ENCODE peak calls at places on chromosomes 7 and 10, in eight cellular contexts. T is colonic mucosa, M is H9, Q is endothelial cell of umbilical vein, K is mesenchymal stem cell, Z is SK-N-SH, A is IMR-90, Y is kidney. W is an unnamed sample.

GRCh38 chr10:132308588-132309451 is 1.1 kb upstream of the STK32C start:
- DNase-seq in T (no peak), M (peak), Q (no peak), K (no peak), Z (no peak), A (no peak), Y (peak), W (no peak)

GRCh38 chr7:6158424-6159096 is 113.9 kb downstream of the CYTH3 start:
- DNase-seq in T (no peak), M (no peak), Q (no peak), K (no peak), Z (peak), A (no peak), Y (no peak), W (no peak)

GRCh38 chr7:18352339-18353255 is 143.0 kb upstream of the HDAC9 start:
- DNase-seq in T (peak), M (peak), Q (peak), K (peak), Z (peak), A (peak), Y (no peak), W (peak)

GRCh38 chr7:69849268-69849667 is 251.0 kb downstream of the AUTS2 start:
- DNase-seq in T (no peak), M (no peak), Q (no peak), K (no peak), Z (no peak), A (no peak), Y (no peak), W (no peak)

GRCh38 chr7:47782022-47782421 is 166.2 kb downstream of the PKD1L1 start:
- DNase-seq in T (no peak), M (no peak), Q (no peak), K (no peak), Z (no peak), A (peak), Y (no peak), W (no peak)

GRCh38 chr7:8597565-8597964 is 164.2 kb downstream of the NXPH1 start:
- DNase-seq in T (no peak), M (no peak), Q (no peak), K (no peak), Z (no peak), A (no peak), Y (no peak), W (no peak)

GRCh38 chr7:155412416-155413253 is 45.3 kb upstream of the EN2 start:
- DNase-seq in T (peak), M (peak), Q (peak), K (no peak), Z (peak), A (peak), Y (no peak), W (peak)

GRCh38 chr7:8719102-8719501 is 285.7 kb downstream of the NXPH1 start:
- DNase-seq in T (no peak), M (no peak), Q (no peak), K (no peak), Z (no peak), A (no peak), Y (no peak), W (no peak)

GRCh38 chr7:55280031-55280454 is 85.1 kb upstream of the LANCL2 start:
- DNase-seq in T (peak), M (peak), Q (peak), K (peak), Z (peak), A (peak), Y (no peak), W (peak)

DNA sequence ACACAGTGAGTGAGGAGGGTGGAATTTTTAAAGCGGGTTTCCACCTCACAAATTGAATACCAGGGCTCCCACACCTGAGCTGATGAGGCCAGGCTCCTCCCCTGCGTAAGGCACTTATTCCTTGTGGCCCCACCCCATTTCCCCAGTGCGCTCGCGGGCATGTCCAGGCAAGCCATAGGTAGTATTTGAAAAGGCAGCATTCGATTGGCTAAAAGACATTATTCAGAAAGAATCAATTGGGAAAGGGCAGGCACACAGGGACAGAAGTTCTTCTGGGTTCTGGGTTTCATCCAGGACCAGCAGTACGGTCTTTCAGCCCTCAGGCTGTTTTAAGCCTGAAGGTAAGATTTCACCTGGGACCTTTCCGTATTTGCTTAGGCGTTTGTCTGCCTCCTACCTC is 222.3 kb downstream of the BBS9 start:
- DNase-seq in T (no peak), M (peak), Q (no peak), K (no peak), Z (no peak), A (no peak), Y (no peak), W (no peak)
- H3K27ac ChIP-seq in T (no peak), M (peak), Q (no peak), K (no peak), Z (no peak), A (no peak), Y (no peak), W (no peak)

GRCh38 chr10:4543943-4544540 is 282.0 kb upstream of the AKR1E2 start:
- DNase-seq in T (no peak), M (no peak), Q (no peak), K (no peak), Z (no peak), A (no peak), Y (no peak), W (no peak)
- H3K9ac ChIP-seq in T (no peak), M (no peak), Q (no peak), K (peak), Z (no peak), A (no peak), Y (no peak), W (no peak)

GRCh38 chr7:46545790-46546189 is 624.7 kb upstream of the IGFBP3 start:
- DNase-seq in T (no peak), M (no peak), Q (peak), K (peak), Z (no peak), A (peak), Y (no peak), W (peak)
- H3K27ac ChIP-seq in T (no peak), M (no peak), Q (peak), K (no peak), Z (no peak), A (no peak), Y (no peak), W (peak)

DNA sequence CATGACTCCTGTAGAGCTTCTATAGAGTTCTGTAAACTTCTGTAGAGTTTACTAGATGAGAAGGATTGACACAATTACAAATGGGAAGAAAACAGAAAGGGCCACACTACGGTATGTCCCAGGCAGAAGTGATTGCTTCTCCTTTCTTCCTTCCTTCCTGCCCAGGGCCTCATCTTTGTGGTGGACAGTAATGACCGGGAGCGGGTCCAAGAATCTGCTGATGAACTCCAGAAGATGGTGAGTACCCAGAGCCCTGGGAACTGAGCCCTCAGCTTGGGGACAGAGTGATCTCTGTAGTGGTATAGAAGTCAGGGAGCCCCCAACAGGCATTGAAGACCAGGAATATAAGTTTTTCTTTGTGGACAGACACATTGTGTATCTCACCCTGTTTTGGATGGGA is 1.7 kb downstream of the ARF5 start:
- DNase-seq in T (no peak), M (no peak), Q (no peak), K (no peak), Z (no peak), A (no peak), Y (no peak), W (no peak)
- H3K9ac ChIP-seq in T (no peak), M (no peak), Q (no peak), K (peak), Z (peak), A (no peak), Y (no peak), W (no peak)

GRCh38 chr10:79192677-79193003 is 123.9 kb downstream of the ZMIZ1 start:
- DNase-seq in T (no peak), M (no peak), Q (peak), K (peak), Z (no peak), A (peak), Y (no peak), W (peak)

GRCh38 chr10:79195091-79195923 is 126.5 kb downstream of the ZMIZ1 start:
- DNase-seq in T (peak), M (peak), Q (peak), K (peak), Z (peak), A (peak), Y (peak), W (peak)

GRCh38 chr10:79191951-79192676 is 123.3 kb downstream of the ZMIZ1 start:
- DNase-seq in T (no peak), M (no peak), Q (no peak), K (no peak), Z (no peak), A (no peak), Y (no peak), W (no peak)

GRCh38 chr10:79196470-79197461 is 128.0 kb downstream of the ZMIZ1 start:
- DNase-seq in T (peak), M (peak), Q (peak), K (peak), Z (peak), A (peak), Y (peak), W (peak)

GRCh38 chr10:79193694-79194382 is 125.1 kb downstream of the ZMIZ1 start:
- DNase-seq in T (no peak), M (no peak), Q (no peak), K (no peak), Z (no peak), A (no peak), Y (peak), W (no peak)
- H3K27ac ChIP-seq in T (no peak), M (no peak), Q (no peak), K (no peak), Z (peak), A (no peak), Y (no peak), W (no peak)

DNA sequence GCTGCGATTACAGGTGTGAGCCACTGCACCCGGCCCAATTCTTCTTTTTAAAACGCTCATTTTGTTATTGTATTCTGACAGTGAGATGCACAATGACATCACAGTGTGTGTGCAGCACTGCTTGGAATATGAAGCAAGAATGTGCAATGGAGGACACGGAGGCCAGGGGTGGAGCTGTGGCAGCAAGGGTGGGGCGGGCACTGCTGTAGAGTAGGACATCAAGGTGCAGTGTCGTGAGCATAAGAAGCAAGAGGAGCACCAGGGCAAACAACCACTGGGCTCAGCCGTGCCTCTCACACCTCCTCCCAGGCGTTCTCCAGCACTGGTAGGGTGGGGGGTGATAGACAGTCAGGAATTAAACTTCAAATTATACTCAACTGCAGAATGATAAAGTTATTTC is 26.8 kb upstream of the GRID1 start:
- DNase-seq in T (no peak), M (no peak), Q (no peak), K (no peak), Z (no peak), A (no peak), Y (no peak), W (no peak)
- H3K9ac ChIP-seq in T (no peak), M (no peak), Q (no peak), K (no peak), Z (no peak), A (no peak), Y (no peak), W (no peak)

GRCh38 chr7:13115157-13115772 is 427.8 kb downstream of the ARL4A start:
- DNase-seq in T (no peak), M (no peak), Q (peak), K (peak), Z (no peak), A (peak), Y (no peak), W (peak)
- H3K27ac ChIP-seq in T (no peak), M (no peak), Q (no peak), K (no peak), Z (no peak), A (no peak), Y (no peak), W (no peak)

GRCh38 chr7:131400833-131401593 is 73.3 kb downstream of the MKLN1 start:
- DNase-seq in T (no peak), M (no peak), Q (no peak), K (peak), Z (no peak), A (peak), Y (no peak), W (no peak)
- H3K9ac ChIP-seq in T (no peak), M (no peak), Q (no peak), K (peak), Z (no peak), A (no peak), Y (no peak), W (no peak)

DNA sequence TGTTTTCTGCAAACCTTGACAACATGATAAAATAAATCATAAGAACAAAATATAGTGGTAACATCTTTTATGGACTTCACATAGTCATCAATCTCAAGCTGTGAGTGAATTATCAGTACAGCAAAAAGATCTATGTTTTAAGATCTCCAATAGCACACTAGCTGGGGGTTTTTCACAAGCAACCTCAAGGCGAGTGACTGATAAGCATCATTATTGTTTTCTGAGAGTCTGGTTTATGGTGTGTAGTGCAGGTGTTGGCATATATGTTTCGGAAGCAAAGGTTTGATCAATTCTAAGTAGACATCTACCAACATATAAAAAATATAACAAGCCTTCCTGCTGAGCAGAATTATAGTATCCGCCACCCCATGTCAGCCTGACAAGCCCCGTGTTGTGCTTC is 403.8 kb upstream of the MGMT start:
- DNase-seq in T (no peak), M (no peak), Q (no peak), K (no peak), Z (no peak), A (no peak), Y (no peak), W (no peak)
- H3K27ac ChIP-seq in T (no peak), M (no peak), Q (no peak), K (no peak), Z (no peak), A (no peak), Y (no peak), W (no peak)